ENCODE peak calls at places on chromosomes 11 and 22, in nine cellular contexts. One of them, this sample, is unnamed.

GRCh38 chr22:21981874-21982273 is 713 bp downstream of the TOP3B start:
- DNase-seq in ELR: no peak
- DNase-seq in NCI-H82: no peak
- DNase-seq in T-helper 2 cell: no peak
- DNase-seq in adrenal gland: no peak
- DNase-seq in iPS-NIHi11: no peak
- DNase-seq in activated CD4-positive, alpha-beta T cell treated with anti-CD3 and anti-CD28 coated beads, Interleukin-2, amount 10 ng/mL, durations not matched to agents 7 days and 5 days: no peak
- DNase-seq in mesendoderm: no peak
- DNase-seq in mammary epithelial cell: peak
- DNase-seq in this sample: no peak

GRCh38 chr11:108508653-108509593 is 10.7 kb upstream of the POGLUT3 start:
- DNase-seq in adrenal gland: no peak
- DNase-seq in mesendoderm: no peak
- DNase-seq in activated CD4-positive, alpha-beta T cell treated with anti-CD3 and anti-CD28 coated beads, Interleukin-2, amount 10 ng/mL, durations not matched to agents 7 days and 5 days: no peak
- DNase-seq in ELR: no peak
- DNase-seq in iPS-NIHi11: no peak
- DNase-seq in mammary epithelial cell: peak
- DNase-seq in NCI-H82: peak
- DNase-seq in T-helper 2 cell: no peak
- DNase-seq in this sample: no peak

GRCh38 chr22:19932367-19933206 is 9.0 kb upstream of the COMT start:
- DNase-seq in iPS-NIHi11: no peak
- DNase-seq in mesendoderm: no peak
- DNase-seq in adrenal gland: no peak
- DNase-seq in mammary epithelial cell: no peak
- DNase-seq in activated CD4-positive, alpha-beta T cell treated with anti-CD3 and anti-CD28 coated beads, Interleukin-2, amount 10 ng/mL, durations not matched to agents 7 days and 5 days: no peak
- DNase-seq in T-helper 2 cell: no peak
- DNase-seq in ELR: no peak
- DNase-seq in NCI-H82: no peak
- DNase-seq in this sample: no peak

GRCh38 chr22:20509344-20510047 is 2.1 kb downstream of the MED15 start:
- DNase-seq in ELR: peak
- DNase-seq in NCI-H82: no peak
- DNase-seq in mesendoderm: peak
- DNase-seq in mammary epithelial cell: peak
- DNase-seq in iPS-NIHi11: no peak
- DNase-seq in adrenal gland: peak
- DNase-seq in T-helper 2 cell: no peak
- DNase-seq in activated CD4-positive, alpha-beta T cell treated with anti-CD3 and anti-CD28 coated beads, Interleukin-2, amount 10 ng/mL, durations not matched to agents 7 days and 5 days: peak
- DNase-seq in this sample: no peak

GRCh38 chr11:124900464-124900863 is 2.8 kb upstream of the ROBO4 start:
- DNase-seq in NCI-H82: no peak
- DNase-seq in iPS-NIHi11: no peak
- DNase-seq in activated CD4-positive, alpha-beta T cell treated with anti-CD3 and anti-CD28 coated beads, Interleukin-2, amount 10 ng/mL, durations not matched to agents 7 days and 5 days: no peak
- DNase-seq in ELR: peak
- DNase-seq in adrenal gland: no peak
- DNase-seq in mesendoderm: peak
- DNase-seq in mammary epithelial cell: peak
- DNase-seq in T-helper 2 cell: no peak
- DNase-seq in this sample: peak

GRCh38 chr22:45240137-45240809 is 421 bp downstream of the KIAA0930 start:
- DNase-seq in adrenal gland: no peak
- DNase-seq in ELR: peak
- DNase-seq in mesendoderm: peak
- DNase-seq in T-helper 2 cell: no peak
- DNase-seq in mammary epithelial cell: peak
- DNase-seq in NCI-H82: peak
- DNase-seq in iPS-NIHi11: no peak
- DNase-seq in activated CD4-positive, alpha-beta T cell treated with anti-CD3 and anti-CD28 coated beads, Interleukin-2, amount 10 ng/mL, durations not matched to agents 7 days and 5 days: peak
- DNase-seq in this sample: no peak

GRCh38 chr22:40423246-40423753 is 52.9 kb downstream of the SGSM3 start:
- DNase-seq in adrenal gland: no peak
- DNase-seq in mammary epithelial cell: no peak
- DNase-seq in iPS-NIHi11: no peak
- DNase-seq in T-helper 2 cell: no peak
- DNase-seq in NCI-H82: no peak
- DNase-seq in ELR: no peak
- DNase-seq in activated CD4-positive, alpha-beta T cell treated with anti-CD3 and anti-CD28 coated beads, Interleukin-2, amount 10 ng/mL, durations not matched to agents 7 days and 5 days: no peak
- DNase-seq in mesendoderm: no peak
- DNase-seq in this sample: no peak

GRCh38 chr11:112159098-112159761 is 4.7 kb downstream of the IL18 start:
- DNase-seq in ELR: no peak
- DNase-seq in iPS-NIHi11: no peak
- DNase-seq in T-helper 2 cell: no peak
- DNase-seq in mammary epithelial cell: peak
- DNase-seq in NCI-H82: no peak
- DNase-seq in mesendoderm: no peak
- DNase-seq in adrenal gland: no peak
- DNase-seq in activated CD4-positive, alpha-beta T cell treated with anti-CD3 and anti-CD28 coated beads, Interleukin-2, amount 10 ng/mL, durations not matched to agents 7 days and 5 days: no peak
- DNase-seq in this sample: no peak

GRCh38 chr11:122686106-122686505 is 30.6 kb downstream of the UBASH3B start:
- DNase-seq in activated CD4-positive, alpha-beta T cell treated with anti-CD3 and anti-CD28 coated beads, Interleukin-2, amount 10 ng/mL, durations not matched to agents 7 days and 5 days: no peak
- DNase-seq in NCI-H82: no peak
- DNase-seq in ELR: no peak
- DNase-seq in mesendoderm: no peak
- DNase-seq in mammary epithelial cell: no peak
- DNase-seq in T-helper 2 cell: no peak
- DNase-seq in iPS-NIHi11: no peak
- DNase-seq in adrenal gland: no peak
- DNase-seq in this sample: no peak

GRCh38 chr11:10233581-10233980 is 60.4 kb downstream of the SBF2 start:
- DNase-seq in iPS-NIHi11: no peak
- DNase-seq in mesendoderm: peak
- DNase-seq in adrenal gland: no peak
- DNase-seq in T-helper 2 cell: no peak
- DNase-seq in activated CD4-positive, alpha-beta T cell treated with anti-CD3 and anti-CD28 coated beads, Interleukin-2, amount 10 ng/mL, durations not matched to agents 7 days and 5 days: no peak
- DNase-seq in ELR: peak
- DNase-seq in NCI-H82: no peak
- DNase-seq in mammary epithelial cell: peak
- DNase-seq in this sample: no peak

GRCh38 chr11:124643605-124644425 is 21.2 kb downstream of the TBRG1 start:
- DNase-seq in T-helper 2 cell: no peak
- DNase-seq in iPS-NIHi11: no peak
- DNase-seq in mesendoderm: no peak
- DNase-seq in activated CD4-positive, alpha-beta T cell treated with anti-CD3 and anti-CD28 coated beads, Interleukin-2, amount 10 ng/mL, durations not matched to agents 7 days and 5 days: no peak
- DNase-seq in adrenal gland: no peak
- DNase-seq in NCI-H82: no peak
- DNase-seq in ELR: peak
- DNase-seq in mammary epithelial cell: peak
- DNase-seq in this sample: no peak

GRCh38 chr11:65847746-65848145 is 10.2 kb downstream of the CFL1 start:
- DNase-seq in ELR: no peak
- DNase-seq in mammary epithelial cell: no peak
- DNase-seq in NCI-H82: no peak
- DNase-seq in T-helper 2 cell: no peak
- DNase-seq in iPS-NIHi11: no peak
- DNase-seq in mesendoderm: no peak
- DNase-seq in activated CD4-positive, alpha-beta T cell treated with anti-CD3 and anti-CD28 coated beads, Interleukin-2, amount 10 ng/mL, durations not matched to agents 7 days and 5 days: no peak
- DNase-seq in adrenal gland: no peak
- DNase-seq in this sample: no peak

GRCh38 chr22:22073769-22074561 is 91.4 kb upstream of the TOP3B start:
- DNase-seq in ELR: no peak
- DNase-seq in T-helper 2 cell: no peak
- DNase-seq in NCI-H82: no peak
- DNase-seq in iPS-NIHi11: no peak
- DNase-seq in mammary epithelial cell: no peak
- DNase-seq in adrenal gland: no peak
- DNase-seq in activated CD4-positive, alpha-beta T cell treated with anti-CD3 and anti-CD28 coated beads, Interleukin-2, amount 10 ng/mL, durations not matched to agents 7 days and 5 days: no peak
- DNase-seq in mesendoderm: peak
- DNase-seq in this sample: no peak

GRCh38 chr11:41456288-41456687 is 3.2 kb downstream of the LRRC4C start:
- DNase-seq in adrenal gland: no peak
- DNase-seq in T-helper 2 cell: no peak
- DNase-seq in NCI-H82: no peak
- DNase-seq in mesendoderm: peak
- DNase-seq in mammary epithelial cell: no peak
- DNase-seq in ELR: no peak
- DNase-seq in activated CD4-positive, alpha-beta T cell treated with anti-CD3 and anti-CD28 coated beads, Interleukin-2, amount 10 ng/mL, durations not matched to agents 7 days and 5 days: no peak
- DNase-seq in iPS-NIHi11: peak
- DNase-seq in this sample: no peak

This sample was measured in type B pancreatic cell.